ENCODE peak calls at places on chromosomes 3 and 15, in five cellular contexts. One of them, this sample, is unnamed.

GRCh38 chr3:71444028-71444860 is 139.3 kb downstream of the FOXP1 start:
- DNase-seq in NCI-H1092 treated with DMSO at 0.1 percent for 48 hours: no peak
- DNase-seq in Kasumi-1: peak
- DNase-seq in iPS-NIHi11: no peak
- DNase-seq in left ventricle myocardium inferior: no peak
- DNase-seq in this sample: peak

GRCh38 chr3:106130384-106131084 is 261.7 kb upstream of the CBLB start:
- DNase-seq in NCI-H1092 treated with DMSO at 0.1 percent for 48 hours: no peak
- DNase-seq in Kasumi-1: no peak
- DNase-seq in iPS-NIHi11: peak
- DNase-seq in left ventricle myocardium inferior: no peak
- DNase-seq in this sample: no peak

GRCh38 chr3:50625131-50625878 is 8.4 kb downstream of the MAPKAPK3 start:
- DNase-seq in NCI-H1092 treated with DMSO at 0.1 percent for 48 hours: no peak
- DNase-seq in Kasumi-1: no peak
- DNase-seq in iPS-NIHi11: no peak
- DNase-seq in left ventricle myocardium inferior: no peak
- DNase-seq in this sample: no peak

GRCh38 chr3:138673641-138674040 is 65.1 kb downstream of the FAIM start:
- DNase-seq in NCI-H1092 treated with DMSO at 0.1 percent for 48 hours: no peak
- DNase-seq in Kasumi-1: no peak
- DNase-seq in iPS-NIHi11: peak
- DNase-seq in left ventricle myocardium inferior: no peak
- DNase-seq in this sample: no peak

GRCh38 chr3:30124435-30125390 is 481.7 kb upstream of the TGFBR2 start:
- DNase-seq in NCI-H1092 treated with DMSO at 0.1 percent for 48 hours: peak
- DNase-seq in Kasumi-1: no peak
- DNase-seq in iPS-NIHi11: no peak
- DNase-seq in left ventricle myocardium inferior: no peak
- DNase-seq in this sample: no peak

GRCh38 chr15:48392356-48392755 is 61.1 kb downstream of the DUT start:
- DNase-seq in NCI-H1092 treated with DMSO at 0.1 percent for 48 hours: no peak
- DNase-seq in Kasumi-1: no peak
- DNase-seq in iPS-NIHi11: no peak
- DNase-seq in left ventricle myocardium inferior: peak
- DNase-seq in this sample: no peak

GRCh38 chr3:148126962-148127361 is 570.7 kb upstream of the AGTR1 start:
- DNase-seq in NCI-H1092 treated with DMSO at 0.1 percent for 48 hours: no peak
- DNase-seq in Kasumi-1: no peak
- DNase-seq in iPS-NIHi11: no peak
- DNase-seq in left ventricle myocardium inferior: no peak
- DNase-seq in this sample: no peak

GRCh38 chr3:130626021-130626420 is 109.0 kb downstream of the COL6A6 start:
- DNase-seq in NCI-H1092 treated with DMSO at 0.1 percent for 48 hours: no peak
- DNase-seq in Kasumi-1: no peak
- DNase-seq in iPS-NIHi11: no peak
- DNase-seq in left ventricle myocardium inferior: no peak
- DNase-seq in this sample: no peak

GRCh38 chr3:46520531-46520930 is 22.8 kb downstream of the RTP3 start:
- DNase-seq in NCI-H1092 treated with DMSO at 0.1 percent for 48 hours: no peak
- DNase-seq in Kasumi-1: no peak
- DNase-seq in iPS-NIHi11: no peak
- DNase-seq in left ventricle myocardium inferior: no peak
- DNase-seq in this sample: no peak

GRCh38 chr3:53255360-53255774 is 455 bp downstream of the TKT start:
- DNase-seq in NCI-H1092 treated with DMSO at 0.1 percent for 48 hours: peak
- DNase-seq in Kasumi-1: no peak
- DNase-seq in iPS-NIHi11: no peak
- DNase-seq in left ventricle myocardium inferior: peak
- DNase-seq in this sample: no peak

GRCh38 chr15:75024102-75024636 is 779 bp downstream of the PPCDC start:
- DNase-seq in NCI-H1092 treated with DMSO at 0.1 percent for 48 hours: peak
- DNase-seq in Kasumi-1: peak
- DNase-seq in iPS-NIHi11: peak
- DNase-seq in left ventricle myocardium inferior: no peak
- DNase-seq in this sample: peak

GRCh38 chr3:57128863-57129602 is 36.1 kb downstream of the IL17RD start:
- DNase-seq in NCI-H1092 treated with DMSO at 0.1 percent for 48 hours: no peak
- DNase-seq in Kasumi-1: no peak
- DNase-seq in iPS-NIHi11: no peak
- DNase-seq in left ventricle myocardium inferior: no peak
- DNase-seq in this sample: no peak

GRCh38 chr3:186099178-186099577 is 9.7 kb downstream of the ETV5 start:
- DNase-seq in NCI-H1092 treated with DMSO at 0.1 percent for 48 hours: peak
- DNase-seq in Kasumi-1: no peak
- DNase-seq in iPS-NIHi11: no peak
- DNase-seq in left ventricle myocardium inferior: peak
- DNase-seq in this sample: no peak

GRCh38 chr3:90080988-90081387 is 973.6 kb downstream of the EPHA3 start:
- DNase-seq in NCI-H1092 treated with DMSO at 0.1 percent for 48 hours: peak
- DNase-seq in Kasumi-1: no peak
- DNase-seq in iPS-NIHi11: no peak
- DNase-seq in left ventricle myocardium inferior: no peak
- DNase-seq in this sample: no peak

GRCh38 chr3:171994646-171995441 is 44.5 kb upstream of the FNDC3B start:
- DNase-seq in NCI-H1092 treated with DMSO at 0.1 percent for 48 hours: no peak
- DNase-seq in Kasumi-1: no peak
- DNase-seq in iPS-NIHi11: no peak
- DNase-seq in left ventricle myocardium inferior: no peak
- DNase-seq in this sample: no peak

GRCh38 chr15:29925227-29926082 is 103.2 kb upstream of the TJP1 start:
- DNase-seq in NCI-H1092 treated with DMSO at 0.1 percent for 48 hours: peak
- DNase-seq in Kasumi-1: no peak
- DNase-seq in iPS-NIHi11: peak
- DNase-seq in left ventricle myocardium inferior: peak
- DNase-seq in this sample: no peak

GRCh38 chr3:78497025-78497424 is 1270.8 kb downstream of the ROBO1 start:
- DNase-seq in NCI-H1092 treated with DMSO at 0.1 percent for 48 hours: peak
- DNase-seq in Kasumi-1: no peak
- DNase-seq in iPS-NIHi11: no peak
- DNase-seq in left ventricle myocardium inferior: no peak
- DNase-seq in this sample: no peak

GRCh38 chr15:50907866-50908208 is 646 bp upstream of the AP4E1 start:
- DNase-seq in NCI-H1092 treated with DMSO at 0.1 percent for 48 hours: peak
- DNase-seq in Kasumi-1: peak
- DNase-seq in iPS-NIHi11: peak
- DNase-seq in left ventricle myocardium inferior: no peak
- DNase-seq in this sample: peak

GRCh38 chr3:184175506-184175905 is 851 bp downstream of the AP2M1 start:
- DNase-seq in NCI-H1092 treated with DMSO at 0.1 percent for 48 hours: no peak
- DNase-seq in Kasumi-1: no peak
- DNase-seq in iPS-NIHi11: no peak
- DNase-seq in left ventricle myocardium inferior: no peak
- DNase-seq in this sample: no peak

GRCh38 chr3:190695994-190696393 is 166.5 kb downstream of the GMNC start:
- DNase-seq in NCI-H1092 treated with DMSO at 0.1 percent for 48 hours: no peak
- DNase-seq in Kasumi-1: no peak
- DNase-seq in iPS-NIHi11: no peak
- DNase-seq in left ventricle myocardium inferior: no peak
- DNase-seq in this sample: no peak

GRCh38 chr15:33730815-33731214 is 237.5 kb upstream of the CHRM5 start:
- DNase-seq in NCI-H1092 treated with DMSO at 0.1 percent for 48 hours: no peak
- DNase-seq in Kasumi-1: no peak
- DNase-seq in iPS-NIHi11: no peak
- DNase-seq in left ventricle myocardium inferior: no peak
- DNase-seq in this sample: no peak

GRCh38 chr15:62608369-62608768 is 434.2 kb upstream of the TPM1 start:
- DNase-seq in NCI-H1092 treated with DMSO at 0.1 percent for 48 hours: no peak
- DNase-seq in Kasumi-1: no peak
- DNase-seq in iPS-NIHi11: no peak
- DNase-seq in left ventricle myocardium inferior: no peak
- DNase-seq in this sample: no peak

GRCh38 chr3:155281892-155282291 is 11.6 kb downstream of the STRIT1 start:
- DNase-seq in NCI-H1092 treated with DMSO at 0.1 percent for 48 hours: no peak
- DNase-seq in Kasumi-1: no peak
- DNase-seq in iPS-NIHi11: no peak
- DNase-seq in left ventricle myocardium inferior: no peak
- DNase-seq in this sample: no peak

GRCh38 chr3:119582178-119582577 is 2.9 kb downstream of the ADPRH start:
- DNase-seq in NCI-H1092 treated with DMSO at 0.1 percent for 48 hours: no peak
- DNase-seq in Kasumi-1: no peak
- DNase-seq in iPS-NIHi11: no peak
- DNase-seq in left ventricle myocardium inferior: no peak
- DNase-seq in this sample: no peak

GRCh38 chr3:155617346-155617745 is 127.5 kb downstream of the PLCH1 start:
- DNase-seq in NCI-H1092 treated with DMSO at 0.1 percent for 48 hours: no peak
- DNase-seq in Kasumi-1: no peak
- DNase-seq in iPS-NIHi11: no peak
- DNase-seq in left ventricle myocardium inferior: no peak
- DNase-seq in this sample: no peak

GRCh38 chr3:149480326-149481017 is 6.0 kb downstream of the TM4SF4 start:
- DNase-seq in NCI-H1092 treated with DMSO at 0.1 percent for 48 hours: peak
- DNase-seq in Kasumi-1: peak
- DNase-seq in iPS-NIHi11: peak
- DNase-seq in left ventricle myocardium inferior: peak
- DNase-seq in this sample: peak

GRCh38 chr3:196666001-196666867 is 26.7 kb downstream of the NRROS start:
- DNase-seq in NCI-H1092 treated with DMSO at 0.1 percent for 48 hours: peak
- DNase-seq in Kasumi-1: peak
- DNase-seq in iPS-NIHi11: peak
- DNase-seq in left ventricle myocardium inferior: no peak
- DNase-seq in this sample: no peak

GRCh38 chr15:51621917-51622268 is 678 bp downstream of the DMXL2 start:
- DNase-seq in NCI-H1092 treated with DMSO at 0.1 percent for 48 hours: peak
- DNase-seq in Kasumi-1: peak
- DNase-seq in iPS-NIHi11: peak
- DNase-seq in left ventricle myocardium inferior: peak
- DNase-seq in this sample: peak

GRCh38 chr15:39195988-39196486 is 384.8 kb upstream of the THBS1 start:
- DNase-seq in NCI-H1092 treated with DMSO at 0.1 percent for 48 hours: no peak
- DNase-seq in Kasumi-1: no peak
- DNase-seq in iPS-NIHi11: no peak
- DNase-seq in left ventricle myocardium inferior: no peak
- DNase-seq in this sample: no peak

GRCh38 chr3:139434764-139435291 is 41.5 kb downstream of the RBP2 start:
- DNase-seq in NCI-H1092 treated with DMSO at 0.1 percent for 48 hours: no peak
- DNase-seq in Kasumi-1: no peak
- DNase-seq in iPS-NIHi11: no peak
- DNase-seq in left ventricle myocardium inferior: no peak
- DNase-seq in this sample: no peak

GRCh38 chr3:70360985-70361384 is 48.5 kb upstream of the MDFIC2 start:
- DNase-seq in NCI-H1092 treated with DMSO at 0.1 percent for 48 hours: no peak
- DNase-seq in Kasumi-1: peak
- DNase-seq in iPS-NIHi11: no peak
- DNase-seq in left ventricle myocardium inferior: no peak
- DNase-seq in this sample: no peak

GRCh38 chr3:171088496-171088895 is 62.0 kb upstream of the SLC2A2 start:
- DNase-seq in NCI-H1092 treated with DMSO at 0.1 percent for 48 hours: no peak
- DNase-seq in Kasumi-1: no peak
- DNase-seq in iPS-NIHi11: no peak
- DNase-seq in left ventricle myocardium inferior: no peak
- DNase-seq in this sample: no peak

This sample was measured in GDM1.